ENCODE peak calls at places on chromosomes 13 and 19, in six cellular contexts. K is HFF-Myc, G is GM06990, L is HFFc6, Z is type B pancreatic cell, S is neural crest cell. N is an unnamed sample.

GRCh38 chr13:100789481-100789880 is 114.9 kb upstream of the TMTC4 start:
- DNase-seq in Z (no peak), K (no peak), S (no peak), G (no peak), L (no peak), N (no peak)

GRCh38 chr13:99967884-99968520 is 3.6 kb downstream of the ZIC5 start:
- DNase-seq in S (no peak), Z (peak), G (no peak), K (no peak), L (no peak), N (no peak)

GRCh38 chr13:99382428-99383133 is 75.4 kb upstream of the GPR183 start:
- DNase-seq in L (no peak), G (no peak), Z (no peak), K (no peak), S (no peak), N (no peak)

GRCh38 chr19:40601061-40601973 is at the start of gene LTBP4:
- DNase-seq in K (no peak), Z (no peak), G (no peak), L (no peak), S (no peak), N (no peak)

GRCh38 chr19:30908262-30908771 is 440.9 kb downstream of the TSHZ3 start:
- DNase-seq in G (no peak), L (no peak), K (no peak), Z (no peak), S (no peak), N (no peak)

GRCh38 chr19:14715841-14716240 is 26.0 kb downstream of the ZNF333 start:
- DNase-seq in L (no peak), G (no peak), K (no peak), S (no peak), Z (no peak), N (no peak)

GRCh38 chr19:9313756-9314155 is 4.1 kb upstream of the ZNF699 start:
- DNase-seq in L (no peak), G (no peak), S (no peak), K (no peak), Z (no peak), N (no peak)

GRCh38 chr13:45100855-45101254 is 19.5 kb upstream of the GTF2F2 start:
- DNase-seq in G (no peak), K (no peak), Z (no peak), L (no peak), S (no peak), N (no peak)

GRCh38 chr19:10290876-10291553 is 1.3 kb downstream of the ICAM5 start:
- DNase-seq in L (peak), Z (peak), G (peak), K (no peak), S (no peak), N (no peak)

GRCh38 chr13:30744056-30744684 is 8.8 kb downstream of the ALOX5AP start:
- DNase-seq in Z (no peak), K (no peak), L (no peak), G (peak), S (no peak), N (no peak)

GRCh38 chr19:8512115-8512967 is 1.6 kb downstream of the ZNF414 start:
- DNase-seq in K (no peak), G (no peak), Z (no peak), S (no peak), L (no peak), N (no peak)

GRCh38 chr19:19657397-19657783 is 6.1 kb downstream of the ATP13A1 start:
- DNase-seq in S (no peak), Z (no peak), G (no peak), L (no peak), K (no peak), N (no peak)

GRCh38 chr19:54136086-54136863 is 1.3 kb upstream of the CNOT3 start:
- DNase-seq in G (no peak), L (no peak), Z (no peak), K (no peak), S (no peak), N (no peak)

GRCh38 chr19:47707135-47707925 is 5.9 kb upstream of the EHD2 start:
- DNase-seq in G (peak), S (peak), L (peak), K (peak), Z (no peak), N (no peak)

GRCh38 chr13:113245858-113246791 is 36.7 kb downstream of the CUL4A start:
- DNase-seq in G (no peak), S (no peak), K (no peak), Z (no peak), L (no peak), N (no peak)

GRCh38 chr13:111322916-111323331 is 2.5 kb downstream of the TEX29 start:
- DNase-seq in S (no peak), Z (no peak), L (no peak), K (no peak), G (no peak), N (no peak)

GRCh38 chr19:15550273-15550672 is 41.9 kb downstream of the CYP4F22 start:
- DNase-seq in G (no peak), S (no peak), Z (no peak), L (no peak), K (no peak), N (no peak)

GRCh38 chr19:31058676-31059075 is 290.6 kb downstream of the TSHZ3 start:
- DNase-seq in S (no peak), K (no peak), G (no peak), L (no peak), Z (no peak), N (no peak)

GRCh38 chr19:8515317-8515716 is 1.4 kb upstream of the ZNF414 start:
- DNase-seq in L (no peak), G (no peak), Z (no peak), K (no peak), S (no peak), N (no peak)

GRCh38 chr19:10998045-10998533 is 37.3 kb downstream of the SMARCA4 start:
- DNase-seq in K (no peak), Z (no peak), S (no peak), G (no peak), L (no peak), N (no peak)

GRCh38 chr19:49067554-49067953 is 2.9 kb upstream of the NTF4 start:
- DNase-seq in L (no peak), G (no peak), Z (no peak), K (no peak), S (no peak), N (no peak)

GRCh38 chr13:25406377-25406776 is 34.6 kb downstream of the ATP8A2 start:
- DNase-seq in K (no peak), Z (no peak), S (no peak), G (no peak), L (no peak), N (no peak)

GRCh38 chr13:34176636-34177035 is 358.7 kb downstream of the RFC3 start:
- DNase-seq in S (no peak), Z (no peak), G (no peak), L (no peak), K (no peak), N (no peak)

GRCh38 chr19:44530777-44531176 is 1.3 kb upstream of the CEACAM20 start:
- DNase-seq in S (no peak), Z (no peak), G (no peak), L (no peak), K (no peak), N (no peak)

GRCh38 chr13:29679357-29680050 is 84.0 kb upstream of the SLC7A1 start:
- DNase-seq in K (no peak), G (no peak), L (no peak), S (no peak), Z (no peak), N (no peak)

GRCh38 chr19:29467824-29468401 is 57.9 kb upstream of the VSTM2B start:
- DNase-seq in K (peak), Z (no peak), S (no peak), G (no peak), L (peak), N (no peak)

GRCh38 chr13:111879719-111880118 is 187.2 kb upstream of the SOX1 start:
- DNase-seq in Z (no peak), S (no peak), K (no peak), L (no peak), G (no peak), N (no peak)

GRCh38 chr13:41053384-41053826 is 7.9 kb upstream of the WBP4 start:
- DNase-seq in G (peak), Z (no peak), K (no peak), L (peak), S (no peak), N (no peak)

GRCh38 chr13:41056194-41056593 is 5.1 kb upstream of the WBP4 start:
- DNase-seq in S (no peak), Z (no peak), K (no peak), G (no peak), L (no peak), N (no peak)

GRCh38 chr13:41054212-41054877 is 7.0 kb upstream of the WBP4 start:
- DNase-seq in L (peak), G (peak), Z (no peak), K (peak), S (peak), N (no peak)

GRCh38 chr13:41056996-41057711 is 4.2 kb upstream of the WBP4 start:
- DNase-seq in S (no peak), L (no peak), G (no peak), Z (no peak), K (no peak), N (no peak)

GRCh38 chr13:41054919-41055619 is 6.2 kb upstream of the WBP4 start:
- DNase-seq in K (no peak), Z (no peak), G (no peak), L (no peak), S (no peak), N (no peak)
- TF ChIP-seq CTCF in K (peak), Z (peak), G (peak), L (peak), S (peak), N (no peak)

DNA sequence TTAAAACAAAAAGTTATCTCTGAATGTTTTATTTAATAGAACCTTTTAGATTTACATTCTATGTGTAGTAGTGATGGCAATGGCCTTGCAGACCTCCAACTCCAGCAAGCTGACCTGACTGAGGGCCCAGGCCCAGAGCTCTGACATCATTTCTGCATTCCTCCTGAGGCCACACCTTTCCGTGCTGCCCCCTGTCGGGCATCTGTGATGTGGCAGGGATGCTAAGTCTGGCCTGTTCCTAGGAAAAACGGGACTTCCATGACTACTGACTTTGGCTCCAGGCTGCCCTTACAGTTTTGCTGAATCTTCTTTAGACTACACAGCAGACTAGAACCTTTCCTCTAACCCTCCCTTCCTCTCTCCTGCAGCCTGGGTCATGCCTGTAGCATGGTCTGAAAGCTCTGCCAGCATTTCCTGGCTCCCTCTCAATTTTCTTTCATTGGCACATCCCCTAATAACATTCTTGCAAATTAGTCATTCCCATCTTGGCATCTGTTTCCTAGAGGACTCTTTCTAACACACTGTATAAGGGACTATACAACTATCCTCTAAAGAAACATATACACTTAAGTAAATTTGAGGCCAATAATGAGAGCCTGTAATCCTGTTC is 249.0 kb downstream of the GPC5 start:
- DNase-seq in Z (no peak), L (no peak), K (no peak), G (no peak), S (peak), N (no peak)
- TF ChIP-seq CTCF in Z (peak), L (peak), K (peak), G (peak), S (peak), N (peak)

DNA sequence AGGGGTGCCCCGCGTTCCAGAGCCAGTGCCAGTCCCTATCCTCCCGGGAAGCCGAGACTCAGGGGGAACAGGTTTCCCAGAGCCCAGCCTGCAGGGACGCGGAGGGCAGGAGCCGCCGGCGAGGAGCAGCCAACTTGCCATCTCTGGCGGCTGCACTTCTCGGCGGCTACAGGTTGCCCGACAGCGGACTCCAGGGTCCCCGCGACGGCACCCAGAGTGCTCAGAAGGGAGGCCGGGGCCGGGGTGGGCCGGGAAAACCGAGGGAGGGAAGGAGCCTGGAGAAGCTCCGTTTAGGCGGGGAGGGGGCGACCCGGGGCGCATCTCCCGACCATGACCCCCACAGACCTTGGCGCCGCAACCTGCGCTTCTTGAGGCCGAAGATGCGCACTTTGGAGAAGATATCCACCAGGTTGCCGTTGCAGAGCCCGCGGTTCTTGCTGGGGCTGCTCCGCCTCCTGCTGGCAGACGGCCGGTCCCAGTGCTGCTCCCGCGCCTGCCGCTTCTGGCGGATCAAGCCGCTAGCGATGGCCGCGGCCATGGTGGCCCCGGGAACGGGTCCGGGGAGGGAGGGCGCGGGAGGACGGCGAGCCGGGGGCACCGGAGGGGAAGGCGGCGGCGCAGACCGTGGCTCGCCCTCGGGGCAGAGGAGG is 463.8 kb downstream of the ITGBL1 start:
- DNase-seq in Z (no peak), G (no peak), L (no peak), S (peak), K (no peak), N (peak)
- TF ChIP-seq CTCF in Z (peak), G (no peak), L (peak), S (peak), K (no peak), N (no peak)

GRCh38 chr19:2739602-2740313 is at the start of gene SLC39A3:
- DNase-seq in K (peak), G (peak), S (peak), L (peak), Z (peak), N (peak)
- TF ChIP-seq CTCF in K (no peak), G (no peak), S (peak), L (peak), Z (peak), N (no peak)

GRCh38 chr13:46315491-46316075 is 71.5 kb downstream of the RUBCNL start:
- DNase-seq in G (no peak), L (no peak), S (no peak), K (no peak), Z (no peak), N (no peak)

GRCh38 chr13:46315036-46315435 is 72.0 kb downstream of the RUBCNL start:
- DNase-seq in S (no peak), K (no peak), Z (no peak), L (no peak), G (no peak), N (no peak)

GRCh38 chr13:46314587-46314986 is 72.5 kb downstream of the RUBCNL start:
- DNase-seq in G (no peak), L (no peak), Z (no peak), S (no peak), K (no peak), N (no peak)

GRCh38 chr13:46313441-46314257 is 73.4 kb downstream of the RUBCNL start:
- DNase-seq in S (no peak), Z (no peak), L (no peak), K (no peak), G (no peak), N (no peak)

DNA sequence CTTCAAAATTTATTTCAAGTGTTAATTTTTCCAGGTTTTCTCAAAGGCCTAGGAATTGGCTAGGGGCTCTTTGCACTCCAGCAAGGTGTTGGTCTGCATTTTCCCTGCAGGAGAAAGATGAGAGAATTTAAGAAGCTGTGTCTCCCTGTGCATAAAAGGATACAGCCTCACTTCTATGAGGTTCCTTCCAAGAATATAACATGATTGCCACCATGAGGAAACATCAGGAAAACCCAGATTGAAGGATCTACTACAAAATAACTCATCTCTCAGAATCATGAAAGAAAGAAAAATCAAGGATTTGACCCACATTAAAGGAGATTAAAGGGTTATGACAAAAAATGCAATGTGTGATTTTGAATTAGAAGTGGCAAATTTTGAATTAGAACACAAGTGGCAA is 69.9 kb downstream of the RUBCNL start:
- DNase-seq in G (no peak), S (no peak), L (peak), Z (no peak), K (no peak), N (no peak)
- TF ChIP-seq CTCF in G (no peak), S (no peak), L (peak), Z (no peak), K (no peak), N (no peak)

DNA sequence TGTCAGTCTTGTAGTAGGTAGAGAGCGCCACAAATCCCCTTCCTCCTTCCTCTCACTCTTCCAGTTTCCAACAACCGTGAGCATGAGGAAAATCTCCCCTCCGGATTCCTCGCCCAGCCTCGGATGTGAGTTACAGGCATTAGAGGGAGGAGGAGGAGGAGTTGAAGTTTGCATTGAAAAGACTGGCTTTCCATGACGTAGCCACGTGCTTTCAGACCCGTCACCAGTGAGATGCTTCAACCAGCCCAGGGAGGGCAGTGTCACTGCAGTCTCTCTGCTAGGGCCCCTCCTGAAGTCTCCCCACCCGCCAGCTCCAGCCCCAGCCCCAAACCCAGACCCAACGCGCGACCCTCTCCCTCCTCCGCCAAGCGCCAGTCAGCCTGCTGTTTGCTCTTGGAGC is 444 bp upstream of the FGF14 start:
- DNase-seq in Z (no peak), L (no peak), G (no peak), S (peak), K (no peak), N (no peak)
- TF ChIP-seq CTCF in Z (peak), L (no peak), G (no peak), S (no peak), K (no peak), N (no peak)

GRCh38 chr13:23087884-23088283 is 92.9 kb upstream of the SGCG start:
- DNase-seq in G (no peak), K (no peak), S (peak), Z (no peak), L (peak), N (no peak)
- TF ChIP-seq CTCF in G (peak), K (peak), S (peak), Z (peak), L (peak), N (peak)

GRCh38 chr19:38374332-38375097 is at the start of gene PSMD8:
- DNase-seq in S (peak), Z (peak), G (peak), L (peak), K (peak), N (peak)
- TF ChIP-seq CTCF in S (peak), Z (peak), G (peak), L (peak), K (peak), N (no peak)

GRCh38 chr19:17716309-17716929 is 2.9 kb upstream of the MAP1S start:
- DNase-seq in Z (no peak), S (no peak), L (no peak), K (no peak), G (no peak), N (no peak)
- TF ChIP-seq CTCF in Z (peak), S (peak), L (peak), K (peak), G (no peak), N (peak)